ENCODE peak calls at places on chromosomes 2 and 18, in six cellular contexts. C, T, U, W, H and R are unnamed samples.
A peak's percentile ranks its signal among the peaks of the same experiment; 100 is the strongest.

GRCh38 chr18:33010149-33010548 is 237.3 kb upstream of the KLHL14 start:
- DNase-seq in C (no peak), T (no peak), U (no peak), W (no peak), H (no peak), R (no peak)

GRCh38 chr2:17615728-17616351 is 75.3 kb downstream of the VSNL1 start:
- DNase-seq in C (peak; percentile 86), T (no peak), U (no peak), W (no peak), H (no peak), R (no peak)

GRCh38 chr18:63058521-63058920 is 261.0 kb downstream of the BCL2 start:
- DNase-seq in C (no peak), T (no peak), U (no peak), W (no peak), H (no peak), R (no peak)

GRCh38 chr2:40315684-40316083 is 136.2 kb downstream of the SLC8A1 start:
- DNase-seq in C (no peak), T (no peak), U (no peak), W (no peak), H (no peak), R (no peak)

GRCh38 chr2:29011650-29012060 is 30.6 kb downstream of the TOGARAM2 start:
- DNase-seq in C (no peak), T (peak; percentile 90), U (no peak), W (no peak), H (peak; percentile 91), R (no peak)

GRCh38 chr2:54613794-54614257 is 109.6 kb upstream of the EML6 start:
- DNase-seq in C (no peak), T (no peak), U (peak; percentile 83), W (no peak), H (no peak), R (peak; percentile 38)

GRCh38 chr2:190121971-190122370 is 59.4 kb upstream of the MSTN start:
- DNase-seq in C (peak; percentile 23), T (peak; percentile 37), U (peak; percentile 32), W (no peak), H (no peak), R (peak; percentile 11)

GRCh38 chr2:235162544-235163197 is 210.9 kb downstream of the SH3BP4 start:
- DNase-seq in C (no peak), T (no peak), U (peak; percentile 61), W (no peak), H (no peak), R (no peak)

GRCh38 chr2:146992057-146992456 is 852.8 kb upstream of the ACVR2A start:
- DNase-seq in C (no peak), T (no peak), U (no peak), W (no peak), H (no peak), R (no peak)

GRCh38 chr2:108324531-108325256 is 36.0 kb downstream of the SULT1C2 start:
- DNase-seq in C (no peak), T (no peak), U (peak; percentile 46), W (no peak), H (no peak), R (no peak)

GRCh38 chr2:97718051-97718882 is 4.9 kb downstream of the ZAP70 start:
- DNase-seq in C (no peak), T (peak; percentile 84), U (no peak), W (peak; percentile 55), H (no peak), R (no peak)

GRCh38 chr2:164061129-164061746 is 325.4 kb upstream of the FIGN start:
- DNase-seq in C (peak; percentile 22), T (peak; percentile 69), U (peak; percentile 29), W (no peak), H (peak; percentile 28), R (peak; percentile 11)

GRCh38 chr2:127637725-127638252 is 8.2 kb upstream of the GPR17 start:
- DNase-seq in C (peak; percentile 13), T (peak; percentile 80), U (peak; percentile 51), W (no peak), H (peak; percentile 65), R (peak; percentile 93)

GRCh38 chr2:61328707-61329251 is 142.1 kb downstream of the USP34 start:
- DNase-seq in C (peak; percentile 12), T (peak; percentile 77), U (peak; percentile 28), W (no peak), H (no peak), R (no peak)

GRCh38 chr2:120957905-120958304 is 222.2 kb downstream of the GLI2 start:
- DNase-seq in C (no peak), T (no peak), U (no peak), W (no peak), H (peak; percentile 84), R (no peak)

GRCh38 chr2:2590141-2590540 is 259.1 kb upstream of the MYT1L start:
- DNase-seq in C (no peak), T (no peak), U (no peak), W (no peak), H (no peak), R (no peak)

GRCh38 chr2:235078182-235078581 is 126.4 kb downstream of the SH3BP4 start:
- DNase-seq in C (no peak), T (no peak), U (no peak), W (no peak), H (no peak), R (no peak)

GRCh38 chr18:52326001-52326400 is 14.0 kb upstream of the DCC start:
- DNase-seq in C (no peak), T (no peak), U (no peak), W (no peak), H (no peak), R (no peak)

GRCh38 chr2:158357699-158358098 is 98.9 kb downstream of the CCDC148 start:
- DNase-seq in C (no peak), T (no peak), U (no peak), W (no peak), H (no peak), R (no peak)

GRCh38 chr2:146801886-146802285 is 1042.9 kb upstream of the ACVR2A start:
- DNase-seq in C (no peak), T (no peak), U (no peak), W (no peak), H (no peak), R (no peak)

GRCh38 chr2:176130153-176130916 is 830 bp downstream of the HOXD8 start:
- DNase-seq in C (no peak), T (no peak), U (peak; percentile 59), W (peak; percentile 86), H (no peak), R (peak; percentile 57)

GRCh38 chr2:35973132-35973736 is 382.3 kb upstream of the CRIM1 start:
- DNase-seq in C (no peak), T (peak; percentile 34), U (peak; percentile 51), W (no peak), H (no peak), R (no peak)

GRCh38 chr2:214104967-214105366 is 305.9 kb upstream of the VWC2L start:
- DNase-seq in C (no peak), T (no peak), U (no peak), W (no peak), H (no peak), R (no peak)

GRCh38 chr2:39408351-39409136 is 28.5 kb downstream of the MAP4K3 start:
- DNase-seq in C (no peak), T (peak; percentile 45), U (no peak), W (no peak), H (no peak), R (no peak)

GRCh38 chr18:11246466-11246865 is 97.1 kb upstream of the PIEZO2 start:
- DNase-seq in C (no peak), T (no peak), U (no peak), W (no peak), H (no peak), R (no peak)

GRCh38 chr18:46917808-46918600 is 602 bp downstream of the KATNAL2 start:
- DNase-seq in C (no peak), T (peak; percentile 50), U (peak; percentile 10), W (no peak), H (peak; percentile 45), R (no peak)

GRCh38 chr2:98709530-98709929 is 21.4 kb downstream of the MGAT4A start:
- DNase-seq in C (no peak), T (no peak), U (no peak), W (no peak), H (no peak), R (no peak)

GRCh38 chr2:7022486-7022885 is 105.3 kb downstream of the RNF144A start:
- DNase-seq in C (no peak), T (no peak), U (no peak), W (no peak), H (no peak), R (no peak)

GRCh38 chr2:206968139-206969086 is 29.1 kb downstream of the CPO start:
- DNase-seq in C (no peak), T (no peak), U (no peak), W (no peak), H (no peak), R (no peak)

GRCh38 chr18:46411862-46412690 is 244.9 kb downstream of the LOXHD1 start:
- DNase-seq in C (no peak), T (no peak), U (no peak), W (peak; percentile 84), H (peak; percentile 71), R (no peak)

GRCh38 chr2:23925702-23926288 is 1.1 kb downstream of the ATAD2B start:
- DNase-seq in C (no peak), T (peak; percentile 94), U (peak; percentile 45), W (peak; percentile 82), H (peak; percentile 49), R (peak; percentile 40)

GRCh38 chr18:31825772-31826171 is 65.1 kb upstream of the SLC25A52 start:
- DNase-seq in C (no peak), T (no peak), U (no peak), W (no peak), H (no peak), R (no peak)

GRCh38 chr2:43312751-43313641 is 86.6 kb upstream of the ZFP36L2 start:
- DNase-seq in C (no peak), T (no peak), U (no peak), W (no peak), H (no peak), R (peak; percentile 25)

GRCh38 chr18:41942254-41942653 is 12.8 kb upstream of the PIK3C3 start:
- DNase-seq in C (no peak), T (no peak), U (no peak), W (no peak), H (no peak), R (no peak)
- TF ChIP-seq POLR2A in C (no peak), T (no peak), U (no peak), W (no peak), H (no peak), R (no peak)

GRCh38 chr18:12946549-12947354 is 1.1 kb upstream of the SEH1L start:
- DNase-seq in C (peak; percentile 38), T (peak; percentile 64), U (peak; percentile 58), W (peak; percentile 78), H (peak; percentile 75), R (peak; percentile 17)
- TF ChIP-seq POLR2A in C (no peak), T (no peak), U (no peak), W (no peak), H (no peak), R (no peak)

GRCh38 chr2:233764264-233764663 is 4.2 kb downstream of the UGT1A1 start:
- DNase-seq in C (no peak), T (peak; percentile 27), U (peak; percentile 66), W (no peak), H (no peak), R (no peak)
- TF ChIP-seq POLR2A in C (no peak), T (no peak), U (no peak), W (no peak), H (no peak), R (no peak)

DNA sequence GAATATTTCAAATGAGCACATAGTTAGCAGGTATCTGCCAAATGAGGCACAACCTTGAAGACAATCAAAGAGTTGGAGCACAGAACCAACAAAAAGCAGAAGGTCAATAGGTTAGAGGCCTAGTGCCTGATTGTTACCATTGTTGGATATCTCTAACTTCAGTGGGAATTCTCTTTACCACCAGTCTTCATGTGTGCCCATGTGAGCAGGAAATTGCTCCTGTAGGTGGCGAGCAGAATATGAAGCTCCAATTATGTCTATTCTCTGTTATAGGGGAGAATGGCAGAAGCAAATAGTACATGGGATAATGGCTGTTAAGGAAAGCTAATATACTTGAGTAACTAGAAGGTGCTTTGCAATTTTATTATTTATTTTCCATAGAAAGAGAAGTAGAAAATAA is 14.9 kb upstream of the ZNF385B start:
- DNase-seq in C (no peak), T (no peak), U (no peak), W (no peak), H (no peak), R (no peak)
- TF ChIP-seq POLR2A in C (no peak), T (no peak), U (no peak), W (no peak), H (no peak), R (no peak)